ENCODE peak calls at places on chromosomes 12 and 14, in six cellular contexts. T is NCI-H774, B is head of caudate nucleus, I is left ventricle myocardium inferior, Z is SW480, G is COR-L47. S is an unnamed sample.

GRCh38 chr12:4417471-4417870 is 28.1 kb downstream of the FGF6 start:
- DNase-seq in T (no peak), B (no peak), I (no peak), Z (no peak), G (no peak), S (no peak)

GRCh38 chr12:95829395-95829794 is 29.4 kb upstream of the SNRPF start:
- DNase-seq in T (no peak), B (no peak), I (no peak), Z (no peak), G (no peak), S (no peak)

GRCh38 chr12:43273467-43273866 is 278.5 kb downstream of the ADAMTS20 start:
- DNase-seq in T (no peak), B (no peak), I (no peak), Z (no peak), G (no peak), S (no peak)

GRCh38 chr12:79006306-79006705 is 141.7 kb downstream of the SYT1 start:
- DNase-seq in T (no peak), B (no peak), I (no peak), Z (peak; percentile 9), G (no peak), S (no peak)

GRCh38 chr14:75561013-75561432 is 17.4 kb upstream of the FLVCR2 start:
- DNase-seq in T (peak; percentile 15), B (peak; percentile 64), I (peak; percentile 58), Z (peak; percentile 87), G (peak; percentile 66), S (no peak)

GRCh38 chr14:69614592-69614991 is 3.2 kb downstream of the SUSD6 start:
- DNase-seq in T (no peak), B (no peak), I (peak; percentile 27), Z (no peak), G (no peak), S (no peak)

GRCh38 chr12:116955382-116956021 is 44.8 kb downstream of the FBXW8 start:
- DNase-seq in T (no peak), B (no peak), I (no peak), Z (peak; percentile 52), G (peak; percentile 20), S (no peak)

GRCh38 chr12:100955139-100955538 is 160.6 kb downstream of the ANO4 start:
- DNase-seq in T (no peak), B (no peak), I (no peak), Z (peak; percentile 62), G (no peak), S (no peak)

GRCh38 chr12:94875525-94875924 is 128.0 kb downstream of the NDUFA12 start:
- DNase-seq in T (peak; percentile 41), B (no peak), I (no peak), Z (peak; percentile 49), G (peak; percentile 48), S (no peak)